ENCODE peak calls at places on chromosome 14, in four cellular contexts. N is HCEC 1CT, Q is lung, C is naive B cell. B is an unnamed sample.
A peak's percentile ranks its signal among the peaks of the same experiment; 100 is the strongest.

GRCh38 chr14:54488318-54488645 is 498 bp downstream of the GMFB start:
- DNase-seq in N (no peak), Q (no peak), C (no peak), B (no peak)

GRCh38 chr14:37985826-37986470 is 221.8 kb upstream of the SSTR1 start:
- DNase-seq in N (peak; percentile 52), Q (no peak), C (no peak), B (no peak)

GRCh38 chr14:61456720-61457119 is 135.3 kb downstream of the PRKCH start:
- DNase-seq in N (peak; percentile 61), Q (peak; percentile 81), C (peak; percentile 76), B (peak; percentile 13)

GRCh38 chr14:100440758-100441203 is 117.6 kb downstream of the SLC25A47 start:
- DNase-seq in N (no peak), Q (no peak), C (no peak), B (no peak)

GRCh38 chr14:65230287-65230728 is 128.0 kb upstream of the MAX start:
- DNase-seq in N (no peak), Q (peak; percentile 82), C (no peak), B (peak; percentile 70)

GRCh38 chr14:100771121-100771800 is 44.6 kb downstream of the DLK1 start:
- DNase-seq in N (no peak), Q (no peak), C (no peak), B (no peak)

GRCh38 chr14:26204954-26205479 is 392.8 kb downstream of the NOVA1 start:
- DNase-seq in N (no peak), Q (no peak), C (no peak), B (no peak)

GRCh38 chr14:33693237-33693636 is 257.6 kb downstream of the EGLN3 start:
- DNase-seq in N (no peak), Q (no peak), C (no peak), B (no peak)

GRCh38 chr14:65164068-65164824 is 61.9 kb upstream of the MAX start:
- DNase-seq in N (peak; percentile 44), Q (no peak), C (peak; percentile 53), B (no peak)

GRCh38 chr14:99125113-99125512 is 146.9 kb downstream of the BCL11B start:
- DNase-seq in N (no peak), Q (peak; percentile 18), C (no peak), B (no peak)

GRCh38 chr14:90409209-90409730 is 12.4 kb downstream of the CALM1 start:
- DNase-seq in N (peak; percentile 94), Q (no peak), C (no peak), B (peak; percentile 75)

GRCh38 chr14:24185015-24185414 is 3.6 kb downstream of the IPO4 start:
- DNase-seq in N (no peak), Q (no peak), C (no peak), B (no peak)

GRCh38 chr14:99004112-99004511 is 267.9 kb downstream of the BCL11B start:
- DNase-seq in N (no peak), Q (no peak), C (no peak), B (no peak)

GRCh38 chr14:101066826-101067508 is 163.4 kb upstream of the RTL1 start:
- DNase-seq in N (no peak), Q (no peak), C (no peak), B (no peak)

GRCh38 chr14:85415015-85415712 is 114.8 kb upstream of the FLRT2 start:
- DNase-seq in N (peak; percentile 93), Q (peak; percentile 40), C (no peak), B (no peak)

GRCh38 chr14:94038921-94039629 is 12.9 kb downstream of the OTUB2 start:
- DNase-seq in N (no peak), Q (no peak), C (no peak), B (no peak)

GRCh38 chr14:104245075-104245474 is 106.7 kb downstream of the KIF26A start:
- DNase-seq in N (no peak), Q (no peak), C (no peak), B (no peak)

GRCh38 chr14:89813485-89814080 is 140.9 kb downstream of the EFCAB11 start:
- DNase-seq in N (peak; percentile 76), Q (no peak), C (no peak), B (no peak)

GRCh38 chr14:77682158-77682553 is 25.7 kb downstream of the ALKBH1 start:
- DNase-seq in N (peak; percentile 51), Q (no peak), C (no peak), B (no peak)

GRCh38 chr14:89207925-89208328 is 209.1 kb downstream of the FOXN3 start:
- DNase-seq in N (no peak), Q (no peak), C (no peak), B (no peak)

GRCh38 chr14:81990312-81990761 is 456.7 kb upstream of the SEL1L start:
- DNase-seq in N (peak; percentile 30), Q (no peak), C (peak; percentile 3), B (no peak)

GRCh38 chr14:30225171-30225570 is 297.5 kb upstream of the PRKD1 start:
- DNase-seq in N (no peak), Q (no peak), C (no peak), B (no peak)

GRCh38 chr14:92937229-92937937 is 14.4 kb downstream of the CHGA start:
- DNase-seq in N (no peak), Q (no peak), C (no peak), B (no peak)

GRCh38 chr14:104035300-104035699 is 50.2 kb upstream of the ASPG start:
- DNase-seq in N (no peak), Q (no peak), C (no peak), B (no peak)

GRCh38 chr14:83096092-83096491 is 1562.4 kb upstream of the SEL1L start:
- DNase-seq in N (no peak), Q (no peak), C (no peak), B (no peak)

GRCh38 chr14:99254391-99255009 is 17.5 kb downstream of the BCL11B start:
- DNase-seq in N (no peak), Q (no peak), C (no peak), B (no peak)

GRCh38 chr14:41498959-41499358 is 107.7 kb upstream of the LRFN5 start:
- DNase-seq in N (no peak), Q (no peak), C (no peak), B (no peak)

GRCh38 chr14:99342906-99343305 is 70.9 kb upstream of the BCL11B start:
- DNase-seq in N (no peak), Q (no peak), C (no peak), B (no peak)

GRCh38 chr14:52776816-52777215 is 14.6 kb downstream of the GNPNAT1 start:
- DNase-seq in N (no peak), Q (no peak), C (no peak), B (no peak)

GRCh38 chr14:54671537-54671936 is 104.6 kb downstream of the SAMD4A start:
- DNase-seq in N (no peak), Q (no peak), C (no peak), B (no peak)

GRCh38 chr14:79842270-79842669 is 369.0 kb downstream of the DIO2 start:
- DNase-seq in N (peak; percentile 72), Q (no peak), C (no peak), B (no peak)

GRCh38 chr14:40312296-40312695 is 880.1 kb upstream of the FBXO33 start:
- DNase-seq in N (no peak), Q (no peak), C (no peak), B (no peak)

GRCh38 chr14:104690266-104690711 is 871 bp downstream of the INF2 start:
- DNase-seq in N (no peak), Q (no peak), C (no peak), B (no peak)

GRCh38 chr14:39265032-39265431 is 31.3 kb downstream of the MIA2 start:
- DNase-seq in N (peak; percentile 42), Q (no peak), C (no peak), B (no peak)

GRCh38 chr14:97411938-97412612 is 614.9 kb downstream of the VRK1 start:
- DNase-seq in N (no peak), Q (no peak), C (no peak), B (no peak)

GRCh38 chr14:60485600-60486251 is at the start of gene C14orf39:
- DNase-seq in N (no peak), Q (no peak), C (no peak), B (no peak)

GRCh38 chr14:37172024-37172869 is at the start of gene SLC25A21:
- DNase-seq in N (peak; percentile 90), Q (peak; percentile 76), C (no peak), B (peak; percentile 17)

GRCh38 chr14:74934476-74935339 is 11.6 kb upstream of the RPS6KL1 start:
- DNase-seq in N (no peak), Q (no peak), C (peak; percentile 42), B (no peak)

B was measured in C1 segment of cervical spinal cord.